ENCODE peak calls at places on chromosomes 16 and 17, in ten cellular contexts. W, B, D, Q, Z, J, R, H, X and K are unnamed samples.

GRCh38 chr17:2949469-2950044 is 113.8 kb downstream of the OR1D5 start:
- DNase-seq in Z (peak), W (peak), Q (no peak), H (peak), R (peak), X (no peak), J (peak), B (peak), D (no peak), K (no peak)

GRCh38 chr17:50272711-50273653 is 1.3 kb upstream of the TMEM92 start:
- DNase-seq in W (peak), Z (no peak), H (peak), Q (peak), J (peak), X (peak), B (peak), D (peak), R (peak), K (no peak)

GRCh38 chr17:51643702-51644490 is 383.6 kb downstream of the UTP18 start:
- DNase-seq in X (no peak), B (no peak), Z (no peak), D (no peak), W (peak), Q (no peak), J (no peak), R (no peak), H (no peak), K (no peak)

GRCh38 chr17:5516060-5516792 is 29.9 kb downstream of the MIS12 start:
- DNase-seq in R (no peak), W (peak), Z (no peak), J (peak), Q (peak), D (no peak), B (peak), X (no peak), H (peak), K (no peak)

GRCh38 chr17:77619851-77620250 is 338.7 kb upstream of the TNRC6C start:
- DNase-seq in R (no peak), J (peak), D (no peak), X (no peak), Z (no peak), B (no peak), H (peak), W (peak), Q (no peak), K (no peak)

GRCh38 chr17:37551788-37552187 is 57.4 kb downstream of the SYNRG start:
- DNase-seq in H (no peak), D (no peak), Q (no peak), Z (no peak), X (peak), J (peak), B (no peak), R (no peak), W (no peak), K (no peak)

GRCh38 chr17:11736613-11737289 is 138.5 kb downstream of the DNAH9 start:
- DNase-seq in W (no peak), R (no peak), J (no peak), X (no peak), B (no peak), Q (no peak), Z (no peak), D (no peak), H (no peak), K (no peak)

GRCh38 chr16:57374067-57374534 is 1.8 kb downstream of the CX3CL1 start:
- DNase-seq in X (peak), Q (peak), D (no peak), Z (peak), J (peak), R (no peak), H (no peak), W (no peak), B (no peak), K (peak)

GRCh38 chr17:59375858-59376257 is 44.4 kb downstream of the YPEL2 start:
- DNase-seq in J (no peak), D (no peak), B (no peak), W (no peak), H (no peak), X (no peak), Q (no peak), Z (no peak), R (no peak), K (no peak)

GRCh38 chr17:42027961-42028790 is 8.3 kb downstream of the NKIRAS2 start:
- DNase-seq in D (peak), B (no peak), H (no peak), J (no peak), W (peak), Q (no peak), Z (no peak), R (no peak), X (no peak), K (no peak)

GRCh38 chr17:75899353-75899752 is 2.6 kb upstream of the TRIM65 start:
- DNase-seq in J (no peak), B (no peak), R (no peak), Z (no peak), W (no peak), H (no peak), Q (no peak), X (no peak), D (peak), K (no peak)

GRCh38 chr17:58504826-58505351 is 9.5 kb downstream of the MTMR4 start:
- DNase-seq in Q (no peak), B (no peak), Z (no peak), X (no peak), H (no peak), J (no peak), D (no peak), R (peak), W (no peak), K (no peak)

GRCh38 chr17:7043195-7043543 is 723 bp downstream of the SLC16A11 start:
- DNase-seq in H (no peak), X (peak), B (no peak), J (no peak), D (peak), W (no peak), Z (no peak), R (peak), Q (no peak), K (no peak)

GRCh38 chr17:19253112-19253511 is 15.9 kb downstream of the EPN2 start:
- DNase-seq in Z (no peak), X (no peak), B (no peak), Q (no peak), R (no peak), D (no peak), H (no peak), J (no peak), W (no peak), K (no peak)

GRCh38 chr16:58084635-58085034 is 44.5 kb downstream of the CFAP20 start:
- DNase-seq in J (no peak), Z (no peak), B (no peak), R (no peak), W (no peak), H (no peak), D (no peak), X (no peak), Q (no peak), K (no peak)

GRCh38 chr17:47669060-47669459 is 19.3 kb downstream of the KPNB1 start:
- DNase-seq in Z (no peak), B (no peak), D (no peak), R (no peak), J (no peak), W (no peak), H (no peak), Q (no peak), X (no peak), K (no peak)

GRCh38 chr16:57060323-57061083 is 31.9 kb upstream of the CPNE2 start:
- DNase-seq in Z (no peak), Q (no peak), W (no peak), B (peak), X (no peak), J (no peak), R (no peak), H (no peak), D (no peak), K (no peak)

GRCh38 chr16:86821933-86822332 is 243.6 kb downstream of the FOXL1 start:
- DNase-seq in Q (no peak), J (no peak), W (no peak), B (no peak), Z (no peak), X (no peak), R (no peak), H (no peak), D (no peak), K (no peak)

GRCh38 chr17:76561799-76562268 is 22.0 kb downstream of the PRCD start:
- DNase-seq in Z (no peak), H (no peak), D (no peak), J (no peak), B (no peak), Q (no peak), W (no peak), R (no peak), X (no peak), K (no peak)

GRCh38 chr17:14198013-14198412 is 38.6 kb downstream of the CDRT15 start:
- DNase-seq in D (peak), Q (no peak), H (no peak), X (peak), B (no peak), J (no peak), Z (no peak), R (no peak), W (no peak), K (no peak)

GRCh38 chr16:56625943-56626654 is 518 bp downstream of the MT1E start:
- DNase-seq in X (peak), Z (peak), D (no peak), H (peak), Q (peak), W (no peak), B (no peak), R (peak), J (peak), K (peak)

GRCh38 chr17:13024526-13025263 is 6.9 kb upstream of the ELAC2 start:
- DNase-seq in X (peak), H (peak), D (peak), R (peak), Z (peak), B (peak), J (peak), Q (peak), W (peak), K (no peak)

GRCh38 chr16:637081-638018 is 1.2 kb upstream of the METTL26 start:
- DNase-seq in H (peak), Z (no peak), R (peak), B (no peak), X (peak), D (peak), J (peak), Q (peak), W (peak), K (peak)

GRCh38 chr17:66540131-66540781 is 237.8 kb downstream of the PRKCA start:
- DNase-seq in B (no peak), H (peak), D (peak), X (no peak), Q (peak), W (no peak), R (no peak), Z (no peak), J (peak), K (no peak)

GRCh38 chr17:39757931-39758873 is 20.5 kb downstream of the GRB7 start:
- DNase-seq in B (no peak), Z (no peak), W (no peak), Q (no peak), X (no peak), R (peak), D (no peak), H (no peak), J (no peak), K (no peak)

GRCh38 chr17:16926591-16927451 is 45.1 kb downstream of the TNFRSF13B start:
- DNase-seq in W (no peak), R (peak), Z (peak), D (no peak), H (no peak), B (no peak), J (no peak), X (no peak), Q (no peak), K (no peak)

GRCh38 chr16:48687421-48688038 is 77.5 kb upstream of the N4BP1 start:
- DNase-seq in R (peak), W (peak), Z (no peak), D (peak), X (peak), Q (peak), J (peak), B (peak), H (peak), K (no peak)

GRCh38 chr16:5776876-5777275 is 679.3 kb upstream of the EEF2KMT start:
- DNase-seq in J (no peak), Z (no peak), Q (no peak), R (no peak), D (no peak), H (no peak), W (no peak), X (no peak), B (no peak), K (no peak)

GRCh38 chr16:35569413-35569812 is 2110.0 kb downstream of the TP53TG3F start:
- DNase-seq in Z (no peak), X (no peak), Q (no peak), D (no peak), W (no peak), H (no peak), R (no peak), B (no peak), J (no peak), K (no peak)

GRCh38 chr17:14926526-14927122 is 338.5 kb downstream of the PMP22 start:
- DNase-seq in B (peak), X (peak), W (peak), H (peak), J (peak), R (peak), Q (peak), Z (no peak), D (peak), K (no peak)

GRCh38 chr16:82263456-82264159 is 93.6 kb upstream of the MPHOSPH6 start:
- DNase-seq in Q (peak), H (peak), X (peak), R (peak), W (peak), Z (peak), J (peak), B (peak), D (peak), K (no peak)

GRCh38 chr16:85169333-85170065 is 57.2 kb upstream of the CIBAR2 start:
- DNase-seq in Z (no peak), B (peak), W (no peak), H (peak), X (peak), J (no peak), R (no peak), D (peak), Q (no peak), K (no peak)

GRCh38 chr16:85168732-85169256 is 56.5 kb upstream of the CIBAR2 start:
- DNase-seq in H (peak), J (peak), D (peak), W (no peak), X (peak), B (no peak), Z (peak), Q (peak), R (peak), K (no peak)

GRCh38 chr16:85166281-85166680 is 54.0 kb upstream of the CIBAR2 start:
- DNase-seq in Z (no peak), H (no peak), W (no peak), X (no peak), J (peak), B (no peak), D (no peak), Q (no peak), R (no peak), K (no peak)

GRCh38 chr16:85166699-85167588 is 54.7 kb upstream of the CIBAR2 start:
- DNase-seq in D (no peak), J (no peak), Z (no peak), B (no peak), H (no peak), Q (no peak), R (no peak), W (no peak), X (no peak), K (no peak)

DNA sequence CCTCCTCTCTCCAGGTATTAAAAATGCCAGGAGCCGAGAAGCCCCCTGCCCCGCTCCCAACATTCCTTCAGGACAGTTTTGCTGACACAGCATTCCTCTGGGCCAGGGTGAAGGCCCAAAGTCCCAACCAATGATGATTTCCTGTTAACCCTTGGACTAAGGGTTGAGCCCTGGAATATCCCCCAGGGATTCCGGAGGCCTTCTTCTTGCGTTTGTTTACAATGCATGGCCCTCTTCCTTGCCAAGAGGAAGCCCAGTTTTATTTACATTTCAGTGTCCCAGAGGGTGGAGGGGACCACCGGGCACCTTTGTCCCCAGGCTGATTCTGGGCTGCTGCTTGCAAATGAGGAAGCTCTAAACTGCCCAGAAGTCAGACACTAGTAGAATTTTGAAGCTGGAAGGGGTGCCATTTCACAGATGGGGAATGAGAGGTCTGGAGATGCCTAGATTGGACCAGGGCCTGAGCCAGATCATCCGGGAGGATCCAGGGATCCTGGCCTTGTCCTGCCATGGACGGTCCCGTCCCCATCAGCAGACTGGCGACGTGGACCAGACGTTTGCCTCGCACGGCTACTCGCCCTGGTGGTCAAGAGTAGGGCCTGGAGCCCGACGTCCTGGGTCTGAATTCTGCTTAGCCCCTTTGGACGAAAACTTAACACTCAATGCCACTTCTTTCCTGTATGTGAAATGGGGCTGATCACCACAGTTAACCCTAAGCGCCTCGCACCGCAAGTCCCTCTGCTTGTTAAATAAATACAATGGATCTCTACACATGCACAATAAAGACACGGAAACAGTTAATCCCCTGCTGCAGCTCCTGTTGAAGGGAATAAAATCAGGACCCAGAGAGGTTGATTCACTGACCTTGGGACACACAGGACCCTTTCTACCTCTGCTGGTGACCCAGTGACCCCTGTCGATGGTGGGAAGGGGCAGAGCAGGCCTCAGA is 55.6 kb upstream of the CIBAR2 start:
- DNase-seq in W (peak), R (no peak), J (no peak), B (no peak), H (no peak), Q (no peak), D (peak), Z (no peak), X (no peak), K (no peak)
- TF ChIP-seq CTCF in W (no peak), R (no peak), J (no peak), B (no peak), H (no peak), Q (no peak), D (no peak), Z (no peak), X (no peak), K (no peak)

GRCh38 chr17:1871743-1872142 is 41.9 kb downstream of the RPA1 start:
- DNase-seq in W (no peak), Z (no peak), X (no peak), D (no peak), J (no peak), R (no peak), B (no peak), H (no peak), Q (no peak), K (no peak)
- H3K27ac ChIP-seq in W (no peak), Z (no peak), X (no peak), D (no peak), J (no peak), R (no peak), B (no peak), H (no peak), Q (no peak), K (no peak)

GRCh38 chr16:67872631-67873434 is at the start of gene EDC4:
- DNase-seq in D (peak), Z (peak), W (peak), B (peak), R (peak), Q (peak), H (peak), J (peak), X (peak), K (peak)

GRCh38 chr16:67873435-67874146 is 739 bp downstream of the EDC4 start:
- DNase-seq in J (peak), D (no peak), W (no peak), Z (no peak), B (no peak), H (peak), X (no peak), R (peak), Q (no peak), K (no peak)

GRCh38 chr16:67877064-67877463 is 4.2 kb downstream of the EDC4 start:
- DNase-seq in D (no peak), X (no peak), H (no peak), B (no peak), Q (no peak), Z (no peak), R (no peak), W (no peak), J (no peak), K (no peak)

GRCh38 chr16:67872131-67872630 is 671 bp upstream of the EDC4 start:
- DNase-seq in D (no peak), J (no peak), B (no peak), Z (no peak), W (no peak), H (no peak), X (no peak), R (no peak), Q (no peak), K (no peak)

GRCh38 chr16:67874147-67874771 is 1.4 kb downstream of the EDC4 start:
- DNase-seq in H (no peak), W (no peak), B (no peak), R (no peak), J (no peak), D (no peak), X (no peak), Z (no peak), Q (no peak), K (no peak)
- TF ChIP-seq CTCF in H (no peak), W (no peak), B (no peak), R (no peak), J (no peak), D (no peak), X (no peak), Z (no peak), Q (no peak), K (no peak)

GRCh38 chr17:8632087-8632486 is 1.6 kb upstream of the MYH10 start:
- DNase-seq in R (no peak), Q (no peak), J (no peak), X (peak), W (no peak), D (peak), B (no peak), H (no peak), Z (no peak), K (no peak)
- H3K27ac ChIP-seq in R (no peak), Q (peak), J (no peak), X (no peak), W (no peak), D (no peak), B (no peak), H (no peak), Z (peak), K (peak)

GRCh38 chr17:82217530-82218204 is 5.0 kb upstream of the CCDC57 start:
- DNase-seq in H (peak), X (no peak), R (peak), J (peak), D (no peak), Q (no peak), Z (peak), W (peak), B (peak), K (no peak)
- TF ChIP-seq CTCF in H (no peak), X (no peak), R (no peak), J (no peak), D (no peak), Q (no peak), Z (no peak), W (no peak), B (no peak), K (no peak)

GRCh38 chr16:29972500-29972899 is 1.2 kb upstream of the TAOK2 start:
- DNase-seq in R (no peak), B (no peak), J (no peak), H (no peak), D (no peak), Z (no peak), X (no peak), W (no peak), Q (no peak), K (no peak)

GRCh38 chr16:29974291-29975133 is 844 bp downstream of the TAOK2 start:
- DNase-seq in Q (peak), J (peak), D (peak), H (no peak), B (peak), R (peak), W (no peak), X (peak), Z (no peak), K (no peak)

GRCh38 chr16:29971304-29971703 is 2.4 kb upstream of the TAOK2 start:
- DNase-seq in J (no peak), D (no peak), R (no peak), Z (no peak), Q (no peak), H (no peak), B (no peak), X (no peak), W (no peak), K (no peak)

GRCh38 chr16:29973384-29974246 is at the start of gene TAOK2:
- DNase-seq in W (peak), Q (peak), J (peak), R (peak), Z (peak), D (peak), X (peak), B (peak), H (peak), K (peak)

GRCh38 chr16:29972992-29973383 is 680 bp upstream of the TAOK2 start:
- DNase-seq in R (no peak), W (no peak), Q (no peak), H (no peak), J (no peak), Z (no peak), X (no peak), B (no peak), D (no peak), K (no peak)
- H3K27ac ChIP-seq in R (peak), W (peak), Q (peak), H (peak), J (no peak), Z (no peak), X (no peak), B (no peak), D (no peak), K (no peak)